ENCODE peak calls at places on chromosomes 12 and 14, in ten cellular contexts. One of them, this sample, is unnamed.
A peak's percentile ranks its signal among the peaks of the same experiment; 100 is the strongest.

GRCh38 chr12:23847857-23848256 is 101.6 kb downstream of the SOX5 start:
- DNase-seq in WTC11: no peak
- DNase-seq in ecto neural progenitor cell: no peak
- DNase-seq in H54: no peak
- DNase-seq in brain microvascular endothelial cell: no peak
- DNase-seq in T1000: no peak
- DNase-seq in GM23248: no peak
- DNase-seq in GM03348: no peak
- DNase-seq in hepatic stellate cell: no peak
- DNase-seq in upper lobe of right lung: no peak
- DNase-seq in this sample: no peak

GRCh38 chr12:107091381-107091780 is 2.0 kb downstream of the CRY1 start:
- DNase-seq in WTC11: no peak
- DNase-seq in ecto neural progenitor cell: no peak
- DNase-seq in H54: no peak
- DNase-seq in brain microvascular endothelial cell: peak; percentile 59
- DNase-seq in T1000: no peak
- DNase-seq in GM23248: peak; percentile 81
- DNase-seq in GM03348: peak; percentile 24
- DNase-seq in hepatic stellate cell: no peak
- DNase-seq in upper lobe of right lung: no peak
- DNase-seq in this sample: no peak

GRCh38 chr12:49959570-49960473 is 1.9 kb upstream of the AQP5 start:
- DNase-seq in WTC11: peak; percentile 61
- DNase-seq in ecto neural progenitor cell: no peak
- DNase-seq in H54: peak; percentile 100
- DNase-seq in brain microvascular endothelial cell: no peak
- DNase-seq in T1000: no peak
- DNase-seq in GM23248: no peak
- DNase-seq in GM03348: no peak
- DNase-seq in hepatic stellate cell: peak; percentile 63
- DNase-seq in upper lobe of right lung: peak; percentile 78
- DNase-seq in this sample: no peak

GRCh38 chr12:6361834-6362233 is 13.5 kb downstream of the SCNN1A start:
- DNase-seq in WTC11: no peak
- DNase-seq in ecto neural progenitor cell: no peak
- DNase-seq in H54: peak; percentile 92
- DNase-seq in brain microvascular endothelial cell: no peak
- DNase-seq in T1000: no peak
- DNase-seq in GM23248: no peak
- DNase-seq in GM03348: no peak
- DNase-seq in hepatic stellate cell: no peak
- DNase-seq in upper lobe of right lung: peak; percentile 80
- DNase-seq in this sample: no peak

GRCh38 chr14:80213602-80214001 is 2.3 kb upstream of the DIO2 start:
- DNase-seq in WTC11: peak; percentile 41
- DNase-seq in ecto neural progenitor cell: no peak
- DNase-seq in H54: peak; percentile 7
- DNase-seq in brain microvascular endothelial cell: peak; percentile 46
- DNase-seq in T1000: no peak
- DNase-seq in GM23248: peak; percentile 90
- DNase-seq in GM03348: peak; percentile 60
- DNase-seq in hepatic stellate cell: peak; percentile 31
- DNase-seq in upper lobe of right lung: no peak
- DNase-seq in this sample: peak; percentile 62

GRCh38 chr14:96055065-96055752 is 16.0 kb downstream of the C14orf132 start:
- DNase-seq in WTC11: no peak
- DNase-seq in ecto neural progenitor cell: no peak
- DNase-seq in H54: no peak
- DNase-seq in brain microvascular endothelial cell: peak; percentile 54
- DNase-seq in T1000: no peak
- DNase-seq in GM23248: peak; percentile 22
- DNase-seq in GM03348: no peak
- DNase-seq in hepatic stellate cell: peak; percentile 77
- DNase-seq in upper lobe of right lung: no peak
- DNase-seq in this sample: no peak

GRCh38 chr12:50986961-50987737 is 34.8 kb downstream of the HIGD1C start:
- DNase-seq in WTC11: peak; percentile 21
- DNase-seq in ecto neural progenitor cell: no peak
- DNase-seq in H54: no peak
- DNase-seq in brain microvascular endothelial cell: peak; percentile 48
- DNase-seq in T1000: no peak
- DNase-seq in GM23248: peak; percentile 75
- DNase-seq in GM03348: peak; percentile 69
- DNase-seq in hepatic stellate cell: peak; percentile 26
- DNase-seq in upper lobe of right lung: no peak
- DNase-seq in this sample: peak; percentile 47

GRCh38 chr14:53432378-53432802 is 279.3 kb upstream of the DDHD1 start:
- DNase-seq in WTC11: peak; percentile 60
- DNase-seq in ecto neural progenitor cell: peak; percentile 59
- DNase-seq in H54: peak; percentile 11
- DNase-seq in brain microvascular endothelial cell: peak; percentile 6
- DNase-seq in T1000: no peak
- DNase-seq in GM23248: peak; percentile 58
- DNase-seq in GM03348: peak; percentile 70
- DNase-seq in hepatic stellate cell: peak; percentile 12
- DNase-seq in upper lobe of right lung: no peak
- DNase-seq in this sample: peak; percentile 24

GRCh38 chr12:43826681-43827458 is 9.0 kb upstream of the TMEM117 start:
- DNase-seq in WTC11: no peak
- DNase-seq in ecto neural progenitor cell: no peak
- DNase-seq in H54: no peak
- DNase-seq in brain microvascular endothelial cell: peak; percentile 33
- DNase-seq in T1000: no peak
- DNase-seq in GM23248: no peak
- DNase-seq in GM03348: peak; percentile 3
- DNase-seq in hepatic stellate cell: no peak
- DNase-seq in upper lobe of right lung: no peak
- DNase-seq in this sample: no peak

GRCh38 chr12:39123580-39123979 is 218.2 kb upstream of the CPNE8 start:
- DNase-seq in WTC11: no peak
- DNase-seq in ecto neural progenitor cell: no peak
- DNase-seq in H54: no peak
- DNase-seq in brain microvascular endothelial cell: no peak
- DNase-seq in T1000: no peak
- DNase-seq in GM23248: no peak
- DNase-seq in GM03348: no peak
- DNase-seq in hepatic stellate cell: no peak
- DNase-seq in upper lobe of right lung: no peak
- DNase-seq in this sample: no peak